ENCODE peak calls at places on chromosome 1, in seven cellular contexts. One of them, this sample, is unnamed. For H3K4me1, the result is how much of the 10 kb centered on the place peaks cover.

GRCh38 chr1:189150624-189151023 is 1327.0 kb downstream of the BRINP3 start:
- DNase-seq in heart left ventricle: no peak
- DNase-seq in aorta: no peak
- DNase-seq in adrenal gland: no peak
- DNase-seq in Peyer's patch: no peak
- DNase-seq in heart right ventricle: no peak
- DNase-seq in ovary: no peak
- DNase-seq in this sample: no peak

GRCh38 chr1:30397576-30397975 is 325.8 kb downstream of the MATN1 start:
- DNase-seq in adrenal gland: no peak
- DNase-seq in Peyer's patch: no peak
- DNase-seq in heart right ventricle: no peak
- DNase-seq in heart left ventricle: no peak
- DNase-seq in aorta: peak
- DNase-seq in ovary: peak
- DNase-seq in this sample: peak

GRCh38 chr1:111660204-111661150 is 40.9 kb downstream of the RAP1A start:
- DNase-seq in adrenal gland: no peak
- DNase-seq in Peyer's patch: no peak
- DNase-seq in heart left ventricle: no peak
- DNase-seq in ovary: no peak
- DNase-seq in aorta: no peak
- DNase-seq in heart right ventricle: no peak
- DNase-seq in this sample: no peak

GRCh38 chr1:20830378-20830777 is 43.3 kb upstream of the HP1BP3 start:
- DNase-seq in Peyer's patch: no peak
- DNase-seq in aorta: no peak
- DNase-seq in heart left ventricle: no peak
- DNase-seq in adrenal gland: no peak
- DNase-seq in heart right ventricle: no peak
- DNase-seq in ovary: no peak
- DNase-seq in this sample: no peak

GRCh38 chr1:108327534-108328462 is 83.9 kb upstream of the NBPF4 start:
- DNase-seq in heart left ventricle: no peak
- DNase-seq in heart right ventricle: no peak
- DNase-seq in aorta: no peak
- DNase-seq in ovary: no peak
- DNase-seq in Peyer's patch: no peak
- DNase-seq in adrenal gland: no peak
- DNase-seq in this sample: no peak

GRCh38 chr1:26719205-26719604 is 23.4 kb downstream of the ARID1A start:
- DNase-seq in Peyer's patch: no peak
- DNase-seq in adrenal gland: no peak
- DNase-seq in heart left ventricle: no peak
- DNase-seq in aorta: no peak
- DNase-seq in heart right ventricle: no peak
- DNase-seq in ovary: no peak
- DNase-seq in this sample: no peak

GRCh38 chr1:208203127-208203847 is 40.9 kb downstream of the PLXNA2 start:
- DNase-seq in heart right ventricle: peak
- DNase-seq in ovary: peak
- DNase-seq in heart left ventricle: peak
- DNase-seq in aorta: no peak
- DNase-seq in Peyer's patch: no peak
- DNase-seq in adrenal gland: no peak
- DNase-seq in this sample: no peak

GRCh38 chr1:215001419-215002021 is 81.0 kb upstream of the KCNK2 start:
- DNase-seq in aorta: no peak
- DNase-seq in heart left ventricle: no peak
- DNase-seq in ovary: no peak
- DNase-seq in heart right ventricle: no peak
- DNase-seq in adrenal gland: no peak
- DNase-seq in Peyer's patch: no peak
- DNase-seq in this sample: no peak

GRCh38 chr1:42931108-42931539 is 27.5 kb downstream of the SLC2A1 start:
- DNase-seq in heart right ventricle: no peak
- DNase-seq in adrenal gland: no peak
- DNase-seq in heart left ventricle: no peak
- DNase-seq in aorta: no peak
- DNase-seq in ovary: no peak
- DNase-seq in Peyer's patch: peak
- DNase-seq in this sample: no peak

GRCh38 chr1:235259133-235259778 is 68.7 kb downstream of the ARID4B start:
- DNase-seq in ovary: no peak
- DNase-seq in aorta: no peak
- DNase-seq in heart right ventricle: no peak
- DNase-seq in adrenal gland: no peak
- DNase-seq in heart left ventricle: no peak
- DNase-seq in Peyer's patch: no peak
- DNase-seq in this sample: no peak

GRCh38 chr1:210228158-210228557 is 4.4 kb upstream of the SERTAD4 start:
- DNase-seq in heart right ventricle: no peak
- DNase-seq in Peyer's patch: no peak
- DNase-seq in ovary: no peak
- DNase-seq in aorta: no peak
- DNase-seq in heart left ventricle: no peak
- DNase-seq in adrenal gland: no peak
- DNase-seq in this sample: no peak

GRCh38 chr1:85357817-85358216 is 81.4 kb upstream of the BCL10 start:
- DNase-seq in adrenal gland: no peak
- DNase-seq in Peyer's patch: no peak
- DNase-seq in heart right ventricle: no peak
- DNase-seq in heart left ventricle: no peak
- DNase-seq in aorta: no peak
- DNase-seq in ovary: no peak
- DNase-seq in this sample: no peak

GRCh38 chr1:13751985-13752384 is 52.0 kb downstream of the PRDM2 start:
- DNase-seq in heart right ventricle: no peak
- DNase-seq in heart left ventricle: no peak
- DNase-seq in ovary: no peak
- DNase-seq in adrenal gland: no peak
- DNase-seq in aorta: no peak
- DNase-seq in Peyer's patch: no peak
- DNase-seq in this sample: no peak

GRCh38 chr1:13754510-13755103 is 54.6 kb downstream of the PRDM2 start:
- DNase-seq in Peyer's patch: no peak
- DNase-seq in adrenal gland: no peak
- DNase-seq in aorta: peak
- DNase-seq in heart right ventricle: no peak
- DNase-seq in ovary: no peak
- DNase-seq in heart left ventricle: no peak
- DNase-seq in this sample: no peak

GRCh38 chr1:13751458-13751871 is 51.5 kb downstream of the PRDM2 start:
- DNase-seq in heart right ventricle: no peak
- DNase-seq in adrenal gland: no peak
- DNase-seq in ovary: no peak
- DNase-seq in heart left ventricle: no peak
- DNase-seq in Peyer's patch: no peak
- DNase-seq in aorta: no peak
- DNase-seq in this sample: no peak

GRCh38 chr1:13754003-13754402 is 54.0 kb downstream of the PRDM2 start:
- DNase-seq in ovary: no peak
- DNase-seq in aorta: no peak
- DNase-seq in adrenal gland: no peak
- DNase-seq in Peyer's patch: no peak
- DNase-seq in heart left ventricle: no peak
- DNase-seq in heart right ventricle: no peak
- DNase-seq in this sample: no peak

GRCh38 chr1:13752852-13753251 is 52.9 kb downstream of the PRDM2 start:
- DNase-seq in aorta: no peak
- DNase-seq in ovary: no peak
- DNase-seq in heart left ventricle: no peak
- DNase-seq in heart right ventricle: no peak
- DNase-seq in Peyer's patch: no peak
- DNase-seq in adrenal gland: no peak
- DNase-seq in this sample: no peak
- H3K4me1 ChIP-seq in aorta: under half
- H3K4me1 ChIP-seq in ovary: under half
- H3K4me1 ChIP-seq in heart left ventricle: half or more
- H3K4me1 ChIP-seq in heart right ventricle: half or more
- H3K4me1 ChIP-seq in Peyer's patch: under half
- H3K4me1 ChIP-seq in adrenal gland: half or more
- H3K4me1 ChIP-seq in this sample: under half

DNA sequence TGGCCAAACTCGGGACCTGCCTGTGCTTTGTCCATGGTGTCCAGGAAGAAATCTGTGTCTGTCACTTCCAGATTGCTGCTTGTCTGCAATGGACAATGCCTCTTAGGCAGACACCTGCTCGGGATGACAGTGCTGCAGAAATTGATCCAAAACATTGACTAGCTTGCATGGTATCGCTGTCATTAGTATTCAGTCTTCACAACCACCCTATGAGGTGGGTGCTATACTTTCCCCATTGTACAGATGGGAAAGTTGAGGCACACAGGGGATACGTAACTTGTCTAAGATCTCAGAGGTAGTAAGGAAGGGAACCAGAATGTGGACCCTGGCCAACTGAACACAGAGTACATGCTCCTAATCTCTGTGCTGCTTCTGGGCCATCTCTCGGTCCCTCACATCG is 138.7 kb downstream of the DHRS3 start:
- DNase-seq in Peyer's patch: no peak
- DNase-seq in heart left ventricle: no peak
- DNase-seq in ovary: no peak
- DNase-seq in heart right ventricle: no peak
- DNase-seq in aorta: no peak
- DNase-seq in adrenal gland: no peak
- DNase-seq in this sample: no peak
- H3K4me1 ChIP-seq in Peyer's patch: under half
- H3K4me1 ChIP-seq in heart left ventricle: half or more
- H3K4me1 ChIP-seq in ovary: under half
- H3K4me1 ChIP-seq in heart right ventricle: half or more
- H3K4me1 ChIP-seq in aorta: under half
- H3K4me1 ChIP-seq in adrenal gland: under half
- H3K4me1 ChIP-seq in this sample: under half

DNA sequence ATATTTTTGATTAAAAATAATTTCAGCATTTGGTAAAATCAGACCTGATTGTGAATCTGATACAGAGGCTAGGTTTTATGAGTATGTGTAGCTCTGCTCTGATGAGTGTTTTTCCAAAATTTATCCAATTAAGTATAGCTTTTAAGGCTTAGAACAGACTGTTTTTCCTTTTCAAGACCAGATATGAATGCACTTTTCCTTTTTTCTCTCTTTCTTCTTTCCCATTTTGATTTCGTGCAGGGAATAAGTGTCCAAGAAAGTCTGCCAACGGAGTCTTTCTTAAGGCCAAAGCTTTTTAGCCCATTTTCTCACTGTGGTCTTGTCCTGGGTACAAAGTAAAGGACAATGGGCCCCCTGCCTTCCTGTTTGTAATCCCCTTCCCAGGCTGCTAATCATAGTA is 2.8 kb downstream of the KIF1B start:
- DNase-seq in heart right ventricle: no peak
- DNase-seq in Peyer's patch: no peak
- DNase-seq in aorta: no peak
- DNase-seq in heart left ventricle: no peak
- DNase-seq in ovary: no peak
- DNase-seq in adrenal gland: no peak
- DNase-seq in this sample: no peak
- H3K4me1 ChIP-seq in heart right ventricle: half or more
- H3K4me1 ChIP-seq in Peyer's patch: under half
- H3K4me1 ChIP-seq in aorta: under half
- H3K4me1 ChIP-seq in heart left ventricle: half or more
- H3K4me1 ChIP-seq in ovary: under half
- H3K4me1 ChIP-seq in adrenal gland: half or more
- H3K4me1 ChIP-seq in this sample: under half

GRCh38 chr1:207019161-207019560 is 13.4 kb downstream of the C1orf116 start:
- DNase-seq in heart left ventricle: no peak
- DNase-seq in adrenal gland: no peak
- DNase-seq in Peyer's patch: no peak
- DNase-seq in heart right ventricle: no peak
- DNase-seq in ovary: no peak
- DNase-seq in aorta: no peak
- DNase-seq in this sample: no peak

GRCh38 chr1:207020709-207021107 is 11.8 kb downstream of the C1orf116 start:
- DNase-seq in ovary: no peak
- DNase-seq in aorta: no peak
- DNase-seq in heart left ventricle: no peak
- DNase-seq in heart right ventricle: no peak
- DNase-seq in Peyer's patch: no peak
- DNase-seq in adrenal gland: no peak
- DNase-seq in this sample: no peak

GRCh38 chr1:207020016-207020708 is 12.4 kb downstream of the C1orf116 start:
- DNase-seq in adrenal gland: no peak
- DNase-seq in heart left ventricle: no peak
- DNase-seq in ovary: no peak
- DNase-seq in aorta: no peak
- DNase-seq in Peyer's patch: no peak
- DNase-seq in heart right ventricle: no peak
- DNase-seq in this sample: peak

GRCh38 chr1:207017615-207018559 is 14.7 kb downstream of the C1orf116 start:
- DNase-seq in heart right ventricle: no peak
- DNase-seq in aorta: peak
- DNase-seq in ovary: no peak
- DNase-seq in heart left ventricle: no peak
- DNase-seq in Peyer's patch: no peak
- DNase-seq in adrenal gland: peak
- DNase-seq in this sample: no peak

DNA sequence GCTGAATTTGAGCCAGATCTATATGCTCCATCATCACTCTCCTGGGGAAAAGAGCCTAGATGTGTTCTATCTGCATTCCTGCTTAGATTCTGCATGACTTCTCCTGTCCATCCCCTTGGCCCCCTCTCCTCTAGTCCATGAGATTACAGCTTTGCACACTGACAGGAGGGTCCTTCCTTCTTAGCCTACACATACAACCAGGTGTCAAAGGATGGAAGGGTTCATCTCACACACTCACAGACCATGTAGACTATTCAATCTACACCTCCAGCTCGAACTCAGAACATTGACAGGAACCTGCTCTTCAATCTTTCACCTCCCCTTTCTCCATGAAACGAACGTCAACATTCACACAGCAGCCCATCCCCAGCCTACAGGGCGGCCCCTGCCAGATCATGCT is 13.8 kb downstream of the C1orf116 start:
- DNase-seq in adrenal gland: no peak
- DNase-seq in heart left ventricle: no peak
- DNase-seq in Peyer's patch: no peak
- DNase-seq in heart right ventricle: no peak
- DNase-seq in ovary: no peak
- DNase-seq in aorta: no peak
- DNase-seq in this sample: no peak
- H3K4me1 ChIP-seq in adrenal gland: under half
- H3K4me1 ChIP-seq in heart left ventricle: under half
- H3K4me1 ChIP-seq in Peyer's patch: under half
- H3K4me1 ChIP-seq in heart right ventricle: under half
- H3K4me1 ChIP-seq in ovary: under half
- H3K4me1 ChIP-seq in aorta: under half
- H3K4me1 ChIP-seq in this sample: under half

DNA sequence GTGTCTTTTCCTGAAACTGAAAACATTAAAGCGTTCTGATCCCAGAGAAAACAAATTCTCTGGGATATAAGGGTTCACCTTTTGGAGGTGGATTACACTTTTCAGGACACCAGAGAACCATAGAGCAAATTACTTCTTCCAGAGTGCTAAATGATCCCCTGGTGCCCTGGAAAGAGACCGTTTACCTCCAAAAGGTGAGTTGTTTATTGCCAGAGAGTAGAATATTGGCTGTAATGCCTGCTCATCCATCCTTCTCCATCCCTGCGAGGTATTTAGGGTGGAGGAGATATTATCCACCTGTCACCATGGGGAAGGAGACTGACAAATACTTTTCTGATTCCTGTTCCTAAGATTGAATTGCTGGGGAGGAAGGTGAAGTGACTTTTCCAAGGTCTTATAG is 30.4 kb downstream of the PBX1 start:
- DNase-seq in ovary: no peak
- DNase-seq in adrenal gland: no peak
- DNase-seq in heart left ventricle: no peak
- DNase-seq in Peyer's patch: no peak
- DNase-seq in heart right ventricle: no peak
- DNase-seq in aorta: no peak
- DNase-seq in this sample: no peak
- H3K4me1 ChIP-seq in ovary: under half
- H3K4me1 ChIP-seq in adrenal gland: under half
- H3K4me1 ChIP-seq in heart left ventricle: half or more
- H3K4me1 ChIP-seq in Peyer's patch: under half
- H3K4me1 ChIP-seq in heart right ventricle: half or more
- H3K4me1 ChIP-seq in aorta: under half
- H3K4me1 ChIP-seq in this sample: under half

This sample was measured in RWPE2.